ENCODE peak calls at places on chromosomes 6 and 20, in six cellular contexts. C is HT1080, B is brain microvascular endothelial cell, J is foreskin fibroblast, F is left cardiac atrium, W is kidney glomerular epithelial cell. I is an unnamed sample.

GRCh38 chr6:5684320-5684719 is 322.4 kb downstream of the NRN1 start:
- DNase-seq in C (no peak), B (no peak), J (peak; percentile 60), F (no peak), W (no peak), I (no peak)

GRCh38 chr6:2492686-2493523 is 247.5 kb upstream of the GMDS start:
- DNase-seq in C (no peak), B (no peak), J (no peak), F (no peak), W (no peak), I (no peak)

GRCh38 chr6:90778419-90779203 is 191.7 kb upstream of the MAP3K7 start:
- DNase-seq in C (no peak), B (no peak), J (no peak), F (no peak), W (no peak), I (no peak)

GRCh38 chr6:5025911-5026819 is 22.3 kb upstream of the RPP40 start:
- DNase-seq in C (no peak), B (peak; percentile 6), J (no peak), F (peak; percentile 45), W (no peak), I (peak; percentile 43)

GRCh38 chr6:53566755-53567154 is 21.9 kb upstream of the GCLC start:
- DNase-seq in C (no peak), B (no peak), J (no peak), F (no peak), W (no peak), I (peak; percentile 44)

GRCh38 chr6:105795913-105796517 is 290.1 kb upstream of the PRDM1 start:
- DNase-seq in C (no peak), B (no peak), J (no peak), F (no peak), W (no peak), I (peak; percentile 56)

GRCh38 chr6:154247119-154247814 is 109.3 kb downstream of the IPCEF1 start:
- DNase-seq in C (no peak), B (no peak), J (no peak), F (no peak), W (no peak), I (no peak)

GRCh38 chr6:23175391-23175790 is 606.0 kb downstream of the HDGFL1 start:
- DNase-seq in C (no peak), B (no peak), J (peak; percentile 50), F (no peak), W (no peak), I (no peak)

GRCh38 chr20:44681796-44682566 is 30.5 kb upstream of the ADA start:
- DNase-seq in C (no peak), B (no peak), J (no peak), F (no peak), W (no peak), I (no peak)

GRCh38 chr20:36645998-36646397 is at the start of gene SLA2:
- DNase-seq in C (no peak), B (no peak), J (no peak), F (peak; percentile 26), W (no peak), I (no peak)

GRCh38 chr20:46970937-46971630 is 76.4 kb downstream of the EYA2 start:
- DNase-seq in C (peak; percentile 76), B (peak; percentile 82), J (peak; percentile 60), F (no peak), W (no peak), I (peak; percentile 39)

GRCh38 chr6:12371641-12372146 is 81.5 kb downstream of the EDN1 start:
- DNase-seq in C (peak; percentile 29), B (no peak), J (no peak), F (no peak), W (peak; percentile 75), I (peak; percentile 87)

GRCh38 chr20:17460119-17460518 is 71.1 kb downstream of the BFSP1 start:
- DNase-seq in C (peak; percentile 35), B (no peak), J (no peak), F (no peak), W (no peak), I (no peak)

GRCh38 chr20:39010496-39010895 is 48.4 kb downstream of the DHX35 start:
- DNase-seq in C (no peak), B (no peak), J (no peak), F (no peak), W (no peak), I (no peak)